ENCODE peak calls at places on chromosomes 5 and 9, in eight cellular contexts. A is cardiac muscle cell; O is heart right ventricle; S is astrocyte; W is transverse colon; Q is CD8-positive, alpha-beta T cell; U is effector memory CD4-positive, alpha-beta T cell; G is neural progenitor cell. H is an unnamed sample. For H3K4me1 and H3K36me3, the result is how much of the 10 kb centered on the place peaks cover.

GRCh38 chr5:124439609-124440008 is 306.8 kb downstream of the ZNF608 start:
- DNase-seq in A (no peak), O (no peak), S (no peak), W (no peak), Q (no peak), U (no peak), G (no peak), H (no peak)

GRCh38 chr9:134505032-134505431 is 136.6 kb upstream of the COL5A1 start:
- DNase-seq in A (no peak), O (no peak), S (no peak), W (no peak), Q (no peak), U (no peak), G (no peak), H (no peak)

GRCh38 chr5:126849101-126849678 is 72.3 kb downstream of the LMNB1 start:
- DNase-seq in A (peak), O (no peak), S (peak), W (no peak), Q (no peak), U (no peak), G (no peak), H (peak)

GRCh38 chr5:72561407-72561972 is 54.3 kb upstream of the ZNF366 start:
- DNase-seq in A (no peak), O (no peak), S (no peak), W (no peak), Q (no peak), U (no peak), G (no peak), H (no peak)

GRCh38 chr9:110604101-110604710 is 24.7 kb upstream of the SVEP1 start:
- DNase-seq in A (peak), O (no peak), S (no peak), W (no peak), Q (no peak), U (no peak), G (no peak), H (no peak)

GRCh38 chr5:174723979-174724483 is 351 bp upstream of the MSX2 start:
- DNase-seq in A (peak), O (peak), S (no peak), W (no peak), Q (no peak), U (no peak), G (no peak), H (no peak)

GRCh38 chr9:134125413-134126095 is 10.3 kb upstream of the WDR5 start:
- DNase-seq in A (peak), O (no peak), S (no peak), W (no peak), Q (no peak), U (no peak), G (no peak), H (no peak)

GRCh38 chr5:27475063-27475462 is 436.7 kb upstream of the CDH9 start:
- DNase-seq in A (no peak), O (no peak), S (no peak), W (no peak), Q (no peak), U (no peak), G (no peak), H (no peak)

GRCh38 chr9:15524845-15525455 is 14.2 kb upstream of the PSIP1 start:
- DNase-seq in A (peak), O (no peak), S (no peak), W (no peak), Q (no peak), U (no peak), G (no peak), H (no peak)

GRCh38 chr9:137404971-137405584 is 17.9 kb downstream of the EXD3 start:
- DNase-seq in A (no peak), O (no peak), S (no peak), W (no peak), Q (no peak), U (no peak), G (no peak), H (no peak)

GRCh38 chr9:112194969-112195431 is 19.9 kb upstream of the SUSD1 start:
- DNase-seq in A (peak), O (peak), S (peak), W (no peak), Q (no peak), U (no peak), G (no peak), H (no peak)

GRCh38 chr5:455806-456205 is 12.8 kb downstream of the EXOC3 start:
- DNase-seq in A (no peak), O (no peak), S (no peak), W (no peak), Q (no peak), U (no peak), G (no peak), H (no peak)

GRCh38 chr5:2752059-2752874 is 790 bp upstream of the IRX2 start:
- DNase-seq in A (no peak), O (no peak), S (no peak), W (no peak), Q (no peak), U (no peak), G (peak), H (no peak)

GRCh38 chr5:151219789-151220188 is 4.1 kb downstream of the CCDC69 start:
- DNase-seq in A (peak), O (no peak), S (no peak), W (no peak), Q (no peak), U (no peak), G (no peak), H (no peak)

GRCh38 chr5:151216781-151217180 is 7.1 kb downstream of the CCDC69 start:
- DNase-seq in A (no peak), O (no peak), S (no peak), W (no peak), Q (no peak), U (no peak), G (no peak), H (peak)

GRCh38 chr5:151215546-151215880 is 8.4 kb downstream of the CCDC69 start:
- DNase-seq in A (no peak), O (no peak), S (no peak), W (no peak), Q (no peak), U (no peak), G (no peak), H (no peak)

GRCh38 chr5:151219138-151219537 is 4.8 kb downstream of the CCDC69 start:
- DNase-seq in A (no peak), O (no peak), S (no peak), W (no peak), Q (no peak), U (no peak), G (no peak), H (no peak)

GRCh38 chr5:151218177-151218576 is 5.7 kb downstream of the CCDC69 start:
- DNase-seq in A (no peak), O (no peak), S (no peak), W (no peak), Q (no peak), U (no peak), G (no peak), H (no peak)
- H3K4me1 ChIP-seq in A (under half), O (half or more), S (under half), W (half or more), Q (half or more), U (half or more), G (under half), H (under half)

DNA sequence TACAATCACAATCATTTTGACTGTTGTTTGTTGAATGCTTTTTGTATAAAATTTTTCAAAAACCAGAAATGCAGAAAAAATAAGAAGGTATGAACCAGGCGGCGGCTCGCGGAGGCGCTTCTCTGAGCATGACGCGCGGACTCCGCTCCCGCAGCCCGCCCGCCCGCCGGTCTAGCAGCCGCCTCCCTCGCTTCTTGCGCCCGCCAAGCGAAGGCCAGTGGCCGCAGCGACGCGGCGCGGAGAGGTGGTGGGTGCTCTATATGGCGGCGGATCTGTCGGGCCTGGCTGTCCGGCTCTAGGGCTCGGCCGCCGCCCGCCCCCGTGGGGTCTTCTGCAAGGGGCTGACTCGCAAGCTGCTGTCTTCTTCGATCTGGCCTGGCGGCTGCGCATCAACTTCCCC is 93.8 kb downstream of the ANKRD18A start:
- DNase-seq in A (no peak), O (no peak), S (no peak), W (no peak), Q (no peak), U (no peak), G (no peak), H (no peak)
- H3K4me3 ChIP-seq in A (no peak), O (no peak), S (no peak), W (no peak), Q (no peak), U (no peak), G (no peak), H (no peak)

GRCh38 chr9:32431196-32431595 is 46.8 kb downstream of the ACO1 start:
- DNase-seq in A (peak), O (no peak), S (peak), W (no peak), Q (no peak), U (no peak), G (no peak), H (no peak)

GRCh38 chr9:32424616-32425015 is 40.2 kb downstream of the ACO1 start:
- DNase-seq in A (no peak), O (no peak), S (peak), W (no peak), Q (no peak), U (no peak), G (no peak), H (no peak)

GRCh38 chr9:32426278-32426939 is 42.0 kb downstream of the ACO1 start:
- DNase-seq in A (peak), O (no peak), S (peak), W (peak), Q (no peak), U (no peak), G (no peak), H (peak)

GRCh38 chr9:32430720-32431119 is 46.3 kb downstream of the ACO1 start:
- DNase-seq in A (peak), O (no peak), S (peak), W (no peak), Q (no peak), U (no peak), G (no peak), H (no peak)

DNA sequence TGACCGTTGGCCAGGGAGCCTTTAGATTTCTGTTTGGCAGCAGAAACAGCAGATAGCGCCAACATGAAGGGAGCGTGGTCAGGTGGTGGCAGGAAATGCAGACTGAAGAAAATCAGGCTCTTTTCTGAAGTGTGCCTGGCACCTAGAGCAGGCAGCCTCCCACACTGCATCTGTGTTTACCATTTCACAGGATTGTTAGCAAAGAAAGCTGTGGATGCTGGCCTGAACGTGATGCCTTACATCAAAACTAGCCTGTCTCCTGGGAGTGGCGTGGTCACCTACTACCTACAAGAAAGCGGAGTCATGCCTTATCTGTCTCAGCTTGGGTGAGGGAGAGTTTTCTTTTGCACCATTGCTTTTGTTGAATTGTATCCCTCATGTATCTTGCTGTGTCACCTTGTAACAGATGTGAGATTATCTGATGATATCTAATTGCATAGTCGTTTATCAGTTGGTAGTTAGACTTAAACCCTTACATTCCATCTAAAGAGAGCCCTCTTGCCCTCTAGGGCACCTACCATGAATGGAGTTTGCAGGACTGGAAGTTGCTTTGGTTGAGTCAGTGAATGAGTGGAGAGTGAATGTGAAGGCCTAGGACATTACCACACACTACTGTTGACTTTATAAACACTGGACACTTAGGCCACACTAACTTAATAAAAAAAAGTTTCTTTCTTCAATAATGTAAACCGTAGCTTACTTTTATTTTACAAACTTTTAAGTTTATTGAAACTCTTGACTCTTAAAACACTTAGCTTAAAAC is 42.8 kb downstream of the ACO1 start:
- DNase-seq in A (peak), O (no peak), S (peak), W (peak), Q (no peak), U (no peak), G (no peak), H (peak)
- H3K36me3 ChIP-seq in A (under half), O (half or more), S (under half), W (under half), Q (under half), U (under half), G (under half), H (under half)

DNA sequence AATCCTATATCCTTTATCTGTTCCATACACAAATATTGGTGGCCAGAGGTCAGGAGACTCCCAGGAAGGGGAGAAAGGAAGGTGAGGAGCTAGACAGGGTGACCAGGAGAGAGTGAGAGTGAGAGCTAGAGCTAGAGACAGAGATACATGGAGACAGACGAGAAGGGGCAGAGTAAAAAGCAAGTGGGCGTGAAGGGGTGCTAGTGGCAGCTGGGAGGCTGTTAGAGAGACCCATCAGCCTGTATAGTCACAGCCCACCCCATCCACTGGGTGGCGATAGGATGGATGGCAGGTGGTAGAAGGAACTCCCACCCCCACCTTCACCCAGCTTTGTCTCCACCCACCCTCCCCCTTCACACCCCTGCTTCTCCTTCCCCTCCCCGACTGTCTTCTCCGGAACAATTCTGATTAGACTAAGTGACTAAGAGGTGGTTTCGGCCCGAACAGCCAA is 32.8 kb downstream of the PCDH1 start:
- DNase-seq in A (no peak), O (no peak), S (no peak), W (no peak), Q (no peak), U (no peak), G (peak), H (no peak)
- H3K4me1 ChIP-seq in A (under half), O (half or more), S (under half), W (half or more), Q (under half), U (under half), G (half or more), H (under half)